ENCODE peak calls at places on chromosomes 5 and 9, in nine cellular contexts. F is KBM-7; T is stimulated activated CD8-positive, alpha-beta memory T cell treated with anti-CD3 and anti-CD28 coated beads, Interleukin-12 subunit alpha, Interleukin-12 subunit beta, amount 100 ng/mL, for 4 hours; D is left ventricle myocardium superior; B is OCI-M1; C is neural crest cell; S is upper lobe of right lung; Z is Daoy; W is pancreas. N is an unnamed sample.
A peak's percentile ranks its signal among the peaks of the same experiment; 100 is the strongest.

GRCh38 chr5:78912085-78912771 is 72.9 kb downstream of the ARSB start:
- DNase-seq in S (no peak), B (peak; percentile 32), W (no peak), C (no peak), D (no peak), Z (no peak), F (no peak), T (no peak), N (no peak)

GRCh38 chr5:155587458-155587857 is 573.9 kb downstream of the KIF4B start:
- DNase-seq in T (no peak), B (peak; percentile 48), W (no peak), F (peak; percentile 37), S (no peak), Z (no peak), C (no peak), D (peak; percentile 22), N (no peak)

GRCh38 chr9:126093771-126094170 is 232.9 kb upstream of the MVB12B start:
- DNase-seq in Z (peak; percentile 32), B (no peak), T (no peak), F (no peak), S (no peak), W (no peak), D (no peak), C (no peak), N (no peak)

GRCh38 chr5:147920420-147921030 is 14.2 kb upstream of the C5orf46 start:
- DNase-seq in D (no peak), T (no peak), B (no peak), F (peak; percentile 2), Z (no peak), C (no peak), S (no peak), W (no peak), N (no peak)

GRCh38 chr5:40436535-40437237 is 243.0 kb upstream of the PTGER4 start:
- DNase-seq in T (peak; percentile 8), D (no peak), B (no peak), W (no peak), C (no peak), Z (no peak), S (no peak), F (peak; percentile 27), N (no peak)

GRCh38 chr5:172932313-172933017 is 26.8 kb upstream of the RPL26L1 start:
- DNase-seq in S (peak; percentile 91), Z (peak; percentile 85), C (peak; percentile 65), D (peak; percentile 86), T (peak; percentile 49), W (peak; percentile 90), F (peak; percentile 77), B (peak; percentile 46), N (peak; percentile 71)

GRCh38 chr5:134003957-134004625 is 684 bp downstream of the VDAC1 start:
- DNase-seq in T (peak; percentile 45), D (peak; percentile 79), C (peak; percentile 41), Z (peak; percentile 65), S (peak; percentile 90), F (peak; percentile 57), B (peak; percentile 69), W (peak; percentile 81), N (no peak)

GRCh38 chr5:67476531-67476930 is 279.9 kb upstream of the CD180 start:
- DNase-seq in W (no peak), F (no peak), D (no peak), C (no peak), T (no peak), Z (peak; percentile 15), S (no peak), B (no peak), N (no peak)

GRCh38 chr9:72149231-72149975 is at the start of gene GDA:
- DNase-seq in Z (peak; percentile 52), C (no peak), B (no peak), W (peak; percentile 69), F (no peak), T (no peak), S (no peak), D (no peak), N (no peak)

GRCh38 chr5:60722416-60722815 is 22.4 kb upstream of the DEPDC1B start:
- DNase-seq in D (no peak), Z (no peak), F (no peak), W (no peak), T (no peak), B (no peak), C (no peak), S (no peak), N (no peak)

GRCh38 chr9:69317894-69318293 is 7.1 kb upstream of the ENTREP1 start:
- DNase-seq in B (no peak), D (no peak), Z (no peak), W (no peak), S (no peak), C (no peak), T (no peak), F (no peak), N (no peak)

GRCh38 chr5:65055938-65056337 is 287.2 kb downstream of the CWC27 start:
- DNase-seq in Z (no peak), B (no peak), D (no peak), W (no peak), F (no peak), T (no peak), C (no peak), S (no peak), N (no peak)

GRCh38 chr9:19032411-19032810 is 598 bp downstream of the SAXO1 start:
- DNase-seq in F (no peak), D (no peak), T (no peak), W (no peak), C (no peak), B (no peak), S (no peak), Z (no peak), N (no peak)

GRCh38 chr9:89606049-89606481 is 1.3 kb downstream of the GADD45G start:
- DNase-seq in B (peak; percentile 88), S (peak; percentile 88), T (no peak), Z (peak; percentile 89), W (peak; percentile 86), C (peak; percentile 36), D (peak; percentile 88), F (peak; percentile 38), N (peak; percentile 19)

GRCh38 chr9:33239922-33240321 is at the start of gene SPINK4:
- DNase-seq in S (no peak), D (peak; percentile 54), F (peak; percentile 97), T (no peak), Z (peak; percentile 43), C (no peak), B (peak; percentile 85), W (no peak), N (no peak)

GRCh38 chr5:62412549-62413329 is at the start of gene IPO11:
- DNase-seq in F (peak; percentile 98), C (peak; percentile 96), T (peak; percentile 98), W (peak; percentile 99), S (peak; percentile 99), Z (peak; percentile 99), D (peak; percentile 98), B (peak; percentile 99), N (peak; percentile 98)

GRCh38 chr9:12819436-12820185 is 44.8 kb downstream of the LURAP1L start:
- DNase-seq in D (no peak), S (no peak), T (no peak), Z (no peak), C (no peak), B (peak; percentile 99), W (no peak), F (peak; percentile 32), N (no peak)

GRCh38 chr9:113566712-113567071 is 103.2 kb downstream of the RGS3 start:
- DNase-seq in F (no peak), C (no peak), B (no peak), W (peak; percentile 46), S (peak; percentile 77), Z (no peak), D (peak; percentile 61), T (no peak), N (no peak)

GRCh38 chr5:61229416-61229815 is 67.1 kb upstream of the SMIM15 start:
- DNase-seq in C (no peak), T (no peak), S (no peak), B (no peak), Z (peak; percentile 39), D (peak; percentile 48), F (no peak), W (peak; percentile 73), N (no peak)

GRCh38 chr9:81685763-81686613 is 3.4 kb downstream of the TLE1 start:
- DNase-seq in W (no peak), T (no peak), C (no peak), S (no peak), Z (peak; percentile 52), B (no peak), F (no peak), D (no peak), N (no peak)

GRCh38 chr5:149170292-149170691 is 29.0 kb downstream of the ABLIM3 start:
- DNase-seq in B (no peak), Z (peak; percentile 81), F (no peak), T (no peak), C (no peak), W (no peak), S (no peak), D (peak; percentile 26), N (no peak)

GRCh38 chr9:84879631-84880030 is 210.1 kb downstream of the NTRK2 start:
- DNase-seq in S (no peak), C (no peak), T (no peak), Z (no peak), D (no peak), W (no peak), B (no peak), F (no peak), N (no peak)

GRCh38 chr9:13351768-13352386 is 72.4 kb upstream of the MPDZ start:
- DNase-seq in F (peak; percentile 3), T (no peak), B (peak; percentile 98), S (no peak), D (no peak), C (no peak), W (no peak), Z (peak; percentile 54), N (peak; percentile 21)

GRCh38 chr9:37963936-37964739 is 60.2 kb upstream of the SLC25A51 start:
- DNase-seq in T (no peak), D (no peak), C (peak; percentile 53), S (peak; percentile 89), F (no peak), B (no peak), Z (peak; percentile 89), W (peak; percentile 82), N (no peak)

GRCh38 chr9:77892955-77893514 is 138.6 kb downstream of the GNAQ start:
- DNase-seq in Z (no peak), B (peak; percentile 95), F (no peak), S (no peak), W (no peak), C (no peak), D (no peak), T (no peak), N (no peak)

GRCh38 chr9:9615086-9615485 is 997.7 kb downstream of the PTPRD start:
- DNase-seq in C (no peak), T (no peak), B (no peak), W (no peak), F (no peak), S (no peak), D (no peak), Z (no peak), N (no peak)

GRCh38 chr5:134592141-134592746 is 40.4 kb downstream of the SAR1B start:
- DNase-seq in C (no peak), D (no peak), Z (no peak), T (no peak), F (no peak), S (no peak), W (no peak), B (no peak), N (no peak)

GRCh38 chr5:9358961-9359686 is 186.8 kb downstream of the SEMA5A start:
- DNase-seq in D (no peak), Z (no peak), B (no peak), C (no peak), T (no peak), F (no peak), S (no peak), W (no peak), N (peak; percentile 69)

GRCh38 chr5:149001154-149001553 is 61.7 kb downstream of the SH3TC2 start:
- DNase-seq in W (no peak), D (no peak), Z (no peak), B (no peak), T (no peak), F (no peak), S (no peak), C (no peak), N (no peak)